ENCODE peak calls at places on chromosomes 1 and 21, in four cellular contexts. H, V, J and O are unnamed samples. For H3K27me3, the result is how much of the 10 kb centered on the place peaks cover.

GRCh38 chr21:29443398-29444010 is 144.8 kb downstream of the BACH1 start:
- DNase-seq in V (no peak), J (no peak), H (no peak), O (no peak)

GRCh38 chr1:173489149-173489600 is 12.0 kb downstream of the PRDX6 start:
- DNase-seq in V (no peak), J (no peak), H (no peak), O (no peak)

GRCh38 chr1:186532481-186532880 is 71.6 kb upstream of the PDC start:
- DNase-seq in V (no peak), J (no peak), H (no peak), O (no peak)

GRCh38 chr1:37599940-37600339 is 4.2 kb upstream of the GNL2 start:
- DNase-seq in J (no peak), V (no peak), H (no peak), O (no peak)

GRCh38 chr1:177983824-177984528 is 14.1 kb upstream of the SEC16B start:
- DNase-seq in V (no peak), H (peak), J (peak), O (peak)

GRCh38 chr1:29695809-29696208 is 459.5 kb downstream of the PTPRU start:
- DNase-seq in V (no peak), H (no peak), J (no peak), O (no peak)

GRCh38 chr21:29633766-29634165 is 306.0 kb downstream of the GRIK1 start:
- DNase-seq in H (no peak), J (no peak), V (no peak), O (no peak)

GRCh38 chr1:48061162-48062136 is 64.3 kb upstream of the TRABD2B start:
- DNase-seq in J (peak), H (peak), V (no peak), O (no peak)

GRCh38 chr1:101337968-101338367 is 101.1 kb downstream of the S1PR1 start:
- DNase-seq in J (no peak), V (no peak), H (no peak), O (no peak)

GRCh38 chr1:166603296-166603695 is 236.0 kb upstream of the POGK start:
- DNase-seq in H (no peak), J (no peak), V (no peak), O (no peak)

GRCh38 chr1:24199291-24199900 is 12.3 kb upstream of the IFNLR1 start:
- DNase-seq in H (peak), V (peak), J (peak), O (peak)

GRCh38 chr1:31984419-31985347 is 29.0 kb upstream of the KHDRBS1 start:
- DNase-seq in J (no peak), H (no peak), V (no peak), O (no peak)

GRCh38 chr1:29786791-29787732 is 550.7 kb downstream of the PTPRU start:
- DNase-seq in H (peak), V (peak), J (no peak), O (no peak)

GRCh38 chr1:247716546-247716945 is at the start of gene OR6F1:
- DNase-seq in H (no peak), J (no peak), V (no peak), O (no peak)

GRCh38 chr1:2822621-2823145 is 21.2 kb upstream of the TTC34 start:
- DNase-seq in J (no peak), V (no peak), H (no peak), O (no peak)

GRCh38 chr1:24438423-24438901 is 22.9 kb downstream of the NIPAL3 start:
- DNase-seq in V (no peak), J (peak), H (no peak), O (peak)

GRCh38 chr1:83701396-83701795 is 297.5 kb downstream of the TTLL7 start:
- DNase-seq in J (no peak), V (no peak), H (no peak), O (no peak)

GRCh38 chr1:110600716-110601115 is 5.4 kb downstream of the KCNA2 start:
- DNase-seq in V (no peak), J (no peak), H (no peak), O (no peak)

GRCh38 chr1:41494351-41495170 is 10.1 kb upstream of the EDN2 start:
- DNase-seq in H (no peak), J (no peak), V (no peak), O (no peak)

GRCh38 chr1:3170566-3171453 is 101.8 kb downstream of the PRDM16 start:
- DNase-seq in J (peak), V (no peak), H (peak), O (peak)

GRCh38 chr1:6026095-6026809 is 19.4 kb upstream of the KCNAB2 start:
- DNase-seq in J (peak), H (peak), V (peak), O (peak)

GRCh38 chr1:46086581-46086980 is 45.8 kb downstream of the PIK3R3 start:
- DNase-seq in V (no peak), H (no peak), J (no peak), O (no peak)

GRCh38 chr1:95287078-95287477 is 53.1 kb downstream of the RWDD3 start:
- DNase-seq in H (no peak), J (no peak), V (no peak), O (no peak)

GRCh38 chr1:21068937-21069336 is 107.8 kb downstream of the EIF4G3 start:
- DNase-seq in H (no peak), J (no peak), V (no peak), O (no peak)

GRCh38 chr1:21072721-21073120 is 104.0 kb downstream of the EIF4G3 start:
- DNase-seq in V (no peak), J (no peak), H (no peak), O (no peak)

GRCh38 chr1:21067551-21068227 is 109.0 kb downstream of the EIF4G3 start:
- DNase-seq in H (no peak), J (no peak), V (no peak), O (no peak)

GRCh38 chr1:21066365-21067012 is 110.2 kb downstream of the EIF4G3 start:
- DNase-seq in H (no peak), V (no peak), J (no peak), O (no peak)

GRCh38 chr1:21069549-21069948 is 107.1 kb downstream of the EIF4G3 start:
- DNase-seq in J (no peak), V (no peak), H (no peak), O (no peak)
- H3K27ac ChIP-seq in J (no peak), V (no peak), H (no peak), O (peak)

DNA sequence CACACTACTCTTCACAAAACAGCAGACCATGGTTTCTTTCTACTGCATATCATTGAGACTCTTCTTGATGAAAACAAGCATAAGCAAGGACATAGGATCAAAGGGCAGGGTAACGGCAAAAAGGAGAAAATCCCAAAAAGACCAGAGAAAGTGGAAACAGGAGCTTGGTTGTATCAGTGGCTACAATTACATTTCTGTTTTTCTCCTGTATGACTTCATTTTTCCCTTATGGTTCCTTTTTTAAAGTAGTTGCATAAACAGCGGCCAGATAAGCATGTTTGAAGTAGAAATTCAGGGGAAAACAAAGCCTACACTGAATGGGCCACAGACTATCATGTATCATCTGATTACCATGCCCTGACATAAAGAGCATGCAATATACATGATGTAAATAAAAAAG is 4.6 kb downstream of the EGLN1 start:
- DNase-seq in J (no peak), H (no peak), V (no peak), O (no peak)
- H3K4me3 ChIP-seq in J (peak), H (no peak), V (no peak), O (peak)

GRCh38 chr1:212364985-212365384 is 49.7 kb downstream of the PACC1 start:
- DNase-seq in V (no peak), J (no peak), H (no peak), O (no peak)

GRCh38 chr1:212368073-212368484 is 46.6 kb downstream of the PACC1 start:
- DNase-seq in H (peak), J (peak), V (no peak), O (peak)

GRCh38 chr1:212367474-212368072 is 47.1 kb downstream of the PACC1 start:
- DNase-seq in V (no peak), J (no peak), H (no peak), O (no peak)

DNA sequence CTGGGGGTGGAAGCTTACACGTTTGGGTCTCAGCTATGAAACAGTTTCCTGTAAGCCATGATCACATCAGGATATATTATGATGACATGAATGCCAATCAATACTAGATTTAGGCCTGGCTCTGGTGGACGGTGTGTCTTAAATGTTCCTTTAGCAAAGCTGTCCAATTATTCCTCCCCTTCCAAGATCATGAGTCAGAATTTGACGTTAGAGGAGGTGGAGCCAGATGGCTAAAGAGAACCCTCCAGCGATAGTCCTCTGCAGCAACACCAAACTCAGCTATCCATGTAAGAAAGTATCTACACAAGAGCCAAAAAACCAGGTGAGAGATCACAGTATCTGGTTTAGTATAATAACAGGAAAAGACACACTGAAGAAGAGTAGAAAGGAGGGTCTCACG is 47.8 kb downstream of the PACC1 start:
- DNase-seq in V (no peak), H (no peak), J (no peak), O (no peak)
- H3K27me3 ChIP-seq in V (under half), H (under half), J (under half), O (under half)

GRCh38 chr21:34695434-34695833 is 26.6 kb downstream of the CLIC6 start:
- DNase-seq in H (no peak), V (no peak), J (no peak), O (no peak)

GRCh38 chr21:34698270-34699015 is 29.6 kb downstream of the CLIC6 start:
- DNase-seq in H (no peak), V (no peak), J (no peak), O (no peak)

GRCh38 chr21:34701726-34702125 is 32.9 kb downstream of the CLIC6 start:
- DNase-seq in V (no peak), J (no peak), H (no peak), O (peak)

GRCh38 chr21:34700605-34701004 is 31.8 kb downstream of the CLIC6 start:
- DNase-seq in H (no peak), V (no peak), J (no peak), O (no peak)

DNA sequence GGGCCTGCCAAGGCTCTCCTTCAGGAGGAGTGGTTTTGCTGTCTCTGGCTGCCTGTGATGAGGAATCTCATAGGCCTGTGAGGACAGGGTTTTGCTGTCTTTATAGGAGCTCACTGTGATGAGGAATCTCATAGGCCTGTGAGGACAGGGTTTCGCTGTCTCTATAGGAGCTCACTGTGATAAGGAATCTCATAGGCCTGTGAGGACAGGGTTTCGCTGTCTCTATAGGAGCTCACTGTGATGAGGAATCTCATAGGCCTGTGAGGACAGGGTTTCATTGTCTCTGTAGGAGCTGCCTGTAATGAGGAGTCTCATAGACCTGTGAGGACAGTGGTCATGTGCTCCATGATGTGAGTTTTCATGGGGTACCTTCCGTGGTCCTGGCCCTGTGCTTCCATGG is 29.0 kb downstream of the CLIC6 start:
- DNase-seq in V (no peak), H (no peak), J (no peak), O (no peak)
- H3K27ac ChIP-seq in V (no peak), H (no peak), J (no peak), O (no peak)

DNA sequence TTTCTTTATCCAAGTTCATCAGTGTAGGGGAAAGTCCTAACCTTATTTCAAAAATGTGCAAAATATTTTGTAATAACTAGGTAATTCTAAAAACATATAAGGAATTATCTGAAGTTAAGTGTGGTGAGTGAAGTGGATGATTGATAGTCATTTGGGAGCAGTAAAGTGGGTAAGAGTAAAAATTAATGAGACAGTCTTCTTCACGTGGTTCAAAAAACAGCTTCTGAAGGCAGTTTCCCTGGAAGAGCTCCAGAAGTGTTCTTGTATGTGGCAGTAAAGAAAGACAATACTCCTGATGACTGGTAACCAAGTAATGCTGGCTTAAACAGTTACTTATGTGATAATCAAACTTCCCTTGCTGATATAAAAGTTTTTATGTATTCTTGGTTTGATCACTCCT is 50.3 kb downstream of the LEPR start:
- DNase-seq in J (no peak), H (no peak), V (no peak), O (no peak)
- H3K4me3 ChIP-seq in J (no peak), H (no peak), V (no peak), O (no peak)